ENCODE peak calls at places on chromosomes 16 and 17, in nine cellular contexts. One of them, this sample, is unnamed.

GRCh38 chr17:57534863-57535651 is 210.0 kb downstream of the CCDC182 start:
- DNase-seq in nephron progenitor cell: no peak
- DNase-seq in heart left ventricle: peak; percentile 51
- DNase-seq in stomach: no peak
- DNase-seq in testis: peak; percentile 61
- DNase-seq in ovary: no peak
- DNase-seq in thoracic aorta: no peak
- DNase-seq in GM12878: no peak
- DNase-seq in foreskin fibroblast: no peak
- DNase-seq in this sample: no peak

GRCh38 chr16:57610611-57611010 is 17.8 kb upstream of the ADGRG1 start:
- DNase-seq in nephron progenitor cell: no peak
- DNase-seq in heart left ventricle: no peak
- DNase-seq in stomach: no peak
- DNase-seq in testis: no peak
- DNase-seq in ovary: no peak
- DNase-seq in thoracic aorta: no peak
- DNase-seq in GM12878: no peak
- DNase-seq in foreskin fibroblast: no peak
- DNase-seq in this sample: no peak

GRCh38 chr17:45688820-45689219 is 95.3 kb upstream of the CRHR1 start:
- DNase-seq in nephron progenitor cell: no peak
- DNase-seq in heart left ventricle: no peak
- DNase-seq in stomach: no peak
- DNase-seq in testis: no peak
- DNase-seq in ovary: no peak
- DNase-seq in thoracic aorta: no peak
- DNase-seq in GM12878: no peak
- DNase-seq in foreskin fibroblast: no peak
- DNase-seq in this sample: no peak

GRCh38 chr16:11404608-11405007 is 59.3 kb downstream of the RMI2 start:
- DNase-seq in nephron progenitor cell: no peak
- DNase-seq in heart left ventricle: peak; percentile 8
- DNase-seq in stomach: no peak
- DNase-seq in testis: no peak
- DNase-seq in ovary: no peak
- DNase-seq in thoracic aorta: no peak
- DNase-seq in GM12878: no peak
- DNase-seq in foreskin fibroblast: no peak
- DNase-seq in this sample: no peak

GRCh38 chr16:55701442-55702319 is 45.9 kb downstream of the SLC6A2 start:
- DNase-seq in nephron progenitor cell: peak; percentile 62
- DNase-seq in heart left ventricle: peak; percentile 66
- DNase-seq in stomach: peak; percentile 76
- DNase-seq in testis: peak; percentile 61
- DNase-seq in ovary: peak; percentile 30
- DNase-seq in thoracic aorta: no peak
- DNase-seq in GM12878: no peak
- DNase-seq in foreskin fibroblast: peak; percentile 21
- DNase-seq in this sample: no peak

GRCh38 chr17:18932360-18933055 is 19.5 kb upstream of the SLC5A10 start:
- DNase-seq in nephron progenitor cell: no peak
- DNase-seq in heart left ventricle: no peak
- DNase-seq in stomach: no peak
- DNase-seq in testis: no peak
- DNase-seq in ovary: no peak
- DNase-seq in thoracic aorta: no peak
- DNase-seq in GM12878: no peak
- DNase-seq in foreskin fibroblast: no peak
- DNase-seq in this sample: no peak

GRCh38 chr16:84617068-84617630 is 729 bp downstream of the COTL1 start:
- DNase-seq in nephron progenitor cell: peak; percentile 40
- DNase-seq in heart left ventricle: peak; percentile 39
- DNase-seq in stomach: peak; percentile 45
- DNase-seq in testis: no peak
- DNase-seq in ovary: no peak
- DNase-seq in thoracic aorta: no peak
- DNase-seq in GM12878: no peak
- DNase-seq in foreskin fibroblast: no peak
- DNase-seq in this sample: peak; percentile 31

GRCh38 chr17:5694507-5694906 is 110.2 kb upstream of the NLRP1 start:
- DNase-seq in nephron progenitor cell: no peak
- DNase-seq in heart left ventricle: no peak
- DNase-seq in stomach: no peak
- DNase-seq in testis: no peak
- DNase-seq in ovary: no peak
- DNase-seq in thoracic aorta: no peak
- DNase-seq in GM12878: no peak
- DNase-seq in foreskin fibroblast: no peak
- DNase-seq in this sample: no peak

GRCh38 chr16:65415460-65415859 is 293.6 kb upstream of the CDH11 start:
- DNase-seq in nephron progenitor cell: no peak
- DNase-seq in heart left ventricle: no peak
- DNase-seq in stomach: no peak
- DNase-seq in testis: no peak
- DNase-seq in ovary: no peak
- DNase-seq in thoracic aorta: no peak
- DNase-seq in GM12878: no peak
- DNase-seq in foreskin fibroblast: no peak
- DNase-seq in this sample: no peak

GRCh38 chr17:1931759-1932579 is 93.2 kb downstream of the RTN4RL1 start:
- DNase-seq in nephron progenitor cell: peak; percentile 66
- DNase-seq in heart left ventricle: peak; percentile 68
- DNase-seq in stomach: peak; percentile 77
- DNase-seq in testis: peak; percentile 40
- DNase-seq in ovary: no peak
- DNase-seq in thoracic aorta: no peak
- DNase-seq in GM12878: no peak
- DNase-seq in foreskin fibroblast: no peak
- DNase-seq in this sample: no peak

GRCh38 chr17:19996502-19996901 is 12.7 kb upstream of the SPECC1 start:
- DNase-seq in nephron progenitor cell: peak; percentile 35
- DNase-seq in heart left ventricle: no peak
- DNase-seq in stomach: no peak
- DNase-seq in testis: no peak
- DNase-seq in ovary: no peak
- DNase-seq in thoracic aorta: no peak
- DNase-seq in GM12878: no peak
- DNase-seq in foreskin fibroblast: no peak
- DNase-seq in this sample: no peak

GRCh38 chr16:21684199-21684598 is 20.4 kb downstream of the OTOA start:
- DNase-seq in nephron progenitor cell: no peak
- DNase-seq in heart left ventricle: no peak
- DNase-seq in stomach: no peak
- DNase-seq in testis: peak; percentile 42
- DNase-seq in ovary: no peak
- DNase-seq in thoracic aorta: no peak
- DNase-seq in GM12878: no peak
- DNase-seq in foreskin fibroblast: no peak
- DNase-seq in this sample: peak; percentile 20

GRCh38 chr17:69608808-69609494 is 194.5 kb downstream of the MAP2K6 start:
- DNase-seq in nephron progenitor cell: no peak
- DNase-seq in heart left ventricle: peak; percentile 39
- DNase-seq in stomach: no peak
- DNase-seq in testis: no peak
- DNase-seq in ovary: no peak
- DNase-seq in thoracic aorta: no peak
- DNase-seq in GM12878: no peak
- DNase-seq in foreskin fibroblast: peak; percentile 89
- DNase-seq in this sample: no peak

GRCh38 chr16:48531011-48531962 is 78.7 kb downstream of the N4BP1 start:
- DNase-seq in nephron progenitor cell: peak; percentile 36
- DNase-seq in heart left ventricle: peak; percentile 69
- DNase-seq in stomach: no peak
- DNase-seq in testis: peak; percentile 53
- DNase-seq in ovary: no peak
- DNase-seq in thoracic aorta: no peak
- DNase-seq in GM12878: no peak
- DNase-seq in foreskin fibroblast: peak; percentile 71
- DNase-seq in this sample: no peak

GRCh38 chr17:28842282-28843012 is at the start of gene FAM222B:
- DNase-seq in nephron progenitor cell: peak; percentile 93
- DNase-seq in heart left ventricle: peak; percentile 92
- DNase-seq in stomach: peak; percentile 84
- DNase-seq in testis: peak; percentile 85
- DNase-seq in ovary: peak; percentile 75
- DNase-seq in thoracic aorta: peak; percentile 52
- DNase-seq in GM12878: peak; percentile 51
- DNase-seq in foreskin fibroblast: peak; percentile 78
- DNase-seq in this sample: peak; percentile 82

DNA sequence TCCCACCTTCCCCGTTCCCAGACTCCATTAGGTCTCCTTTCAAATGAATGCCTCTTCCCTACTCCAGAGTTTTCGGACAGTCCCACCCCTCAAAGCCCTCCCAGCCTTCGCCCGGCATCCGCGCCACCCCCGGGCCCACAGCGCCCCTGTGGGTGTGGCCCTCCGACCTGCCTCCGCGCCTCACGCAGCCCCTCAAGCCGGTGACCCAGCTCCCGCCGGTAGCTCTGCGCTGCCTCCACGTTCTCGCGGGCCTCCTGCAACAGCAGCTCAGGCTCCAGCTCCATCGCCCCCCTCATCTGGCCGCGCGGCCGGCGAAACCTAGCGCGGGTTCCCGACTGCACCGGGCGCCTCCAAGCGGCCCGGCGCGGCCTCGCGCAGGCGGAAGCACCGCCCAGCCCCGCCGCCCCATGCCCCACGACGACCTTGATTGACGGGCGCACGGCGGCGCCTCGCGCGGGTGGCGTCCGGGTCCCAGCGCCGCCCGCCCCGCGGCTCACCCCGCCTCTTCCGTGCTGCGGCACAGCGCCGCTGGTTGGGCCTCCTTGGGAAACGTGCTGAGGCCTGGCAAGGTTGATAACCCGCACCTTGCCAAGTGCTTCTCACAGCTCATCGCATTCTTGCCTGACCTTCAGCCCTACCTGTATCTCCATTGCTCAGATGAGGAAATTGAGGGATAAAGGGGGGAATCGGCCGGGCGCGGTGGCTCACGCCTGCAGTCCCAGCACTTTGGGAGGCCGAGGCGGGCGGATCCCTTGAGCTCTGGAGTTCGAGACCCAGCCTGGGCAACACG is at the start of gene CRLF3:
- DNase-seq in nephron progenitor cell: peak; percentile 91
- DNase-seq in heart left ventricle: peak; percentile 95
- DNase-seq in stomach: peak; percentile 91
- DNase-seq in testis: peak; percentile 91
- DNase-seq in ovary: peak; percentile 85
- DNase-seq in thoracic aorta: peak; percentile 50
- DNase-seq in GM12878: peak; percentile 53
- DNase-seq in foreskin fibroblast: peak; percentile 92
- DNase-seq in this sample: peak; percentile 87
- TF ChIP-seq CTCF in nephron progenitor cell: peak; percentile 10
- TF ChIP-seq CTCF in heart left ventricle: peak; percentile 73
- TF ChIP-seq CTCF in stomach: peak; percentile 31
- TF ChIP-seq CTCF in testis: peak; percentile 25
- TF ChIP-seq CTCF in ovary: peak; percentile 19
- TF ChIP-seq CTCF in thoracic aorta: peak; percentile 62
- TF ChIP-seq CTCF in GM12878: peak; percentile 58
- TF ChIP-seq CTCF in foreskin fibroblast: peak; percentile 24
- TF ChIP-seq CTCF in this sample: peak; percentile 59

GRCh38 chr16:17304814-17305169 is 166.0 kb downstream of the XYLT1 start:
- DNase-seq in nephron progenitor cell: no peak
- DNase-seq in heart left ventricle: no peak
- DNase-seq in stomach: no peak
- DNase-seq in testis: no peak
- DNase-seq in ovary: no peak
- DNase-seq in thoracic aorta: no peak
- DNase-seq in GM12878: no peak
- DNase-seq in foreskin fibroblast: peak; percentile 20
- DNase-seq in this sample: no peak
- TF ChIP-seq CTCF in nephron progenitor cell: no peak
- TF ChIP-seq CTCF in heart left ventricle: no peak
- TF ChIP-seq CTCF in stomach: no peak
- TF ChIP-seq CTCF in testis: no peak
- TF ChIP-seq CTCF in ovary: no peak
- TF ChIP-seq CTCF in thoracic aorta: no peak
- TF ChIP-seq CTCF in GM12878: no peak
- TF ChIP-seq CTCF in foreskin fibroblast: no peak
- TF ChIP-seq CTCF in this sample: no peak

DNA sequence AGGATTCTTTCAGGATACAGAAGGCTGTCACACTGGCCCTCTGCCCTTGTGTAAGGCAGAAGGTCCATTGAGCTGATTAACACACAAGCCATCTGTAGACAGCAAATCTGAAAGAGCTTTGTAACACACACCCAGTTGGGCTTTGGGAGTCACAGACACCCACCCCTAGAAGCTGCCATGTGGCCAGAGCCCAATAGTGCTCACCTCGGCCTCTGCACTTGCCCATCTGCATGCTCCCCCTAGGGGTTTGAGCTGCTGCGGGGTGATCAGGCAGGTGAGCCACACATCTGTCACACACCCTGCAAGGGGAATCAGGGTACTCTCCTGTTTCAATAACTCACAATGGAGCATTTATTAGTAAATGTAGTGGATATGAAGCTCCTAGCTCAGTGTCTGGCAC is 138.3 kb downstream of the CHD9NB start:
- DNase-seq in nephron progenitor cell: no peak
- DNase-seq in heart left ventricle: no peak
- DNase-seq in stomach: no peak
- DNase-seq in testis: no peak
- DNase-seq in ovary: no peak
- DNase-seq in thoracic aorta: no peak
- DNase-seq in GM12878: no peak
- DNase-seq in foreskin fibroblast: no peak
- DNase-seq in this sample: no peak
- TF ChIP-seq CTCF in nephron progenitor cell: no peak
- TF ChIP-seq CTCF in heart left ventricle: no peak
- TF ChIP-seq CTCF in stomach: no peak
- TF ChIP-seq CTCF in testis: no peak
- TF ChIP-seq CTCF in ovary: no peak
- TF ChIP-seq CTCF in thoracic aorta: no peak
- TF ChIP-seq CTCF in GM12878: no peak
- TF ChIP-seq CTCF in foreskin fibroblast: no peak
- TF ChIP-seq CTCF in this sample: no peak

GRCh38 chr17:33520404-33521032 is 227.4 kb upstream of the ASIC2 start:
- DNase-seq in nephron progenitor cell: peak; percentile 88
- DNase-seq in heart left ventricle: peak; percentile 39
- DNase-seq in stomach: peak; percentile 41
- DNase-seq in testis: peak; percentile 80
- DNase-seq in ovary: peak; percentile 30
- DNase-seq in thoracic aorta: no peak
- DNase-seq in GM12878: no peak
- DNase-seq in foreskin fibroblast: no peak
- DNase-seq in this sample: no peak

GRCh38 chr17:33523577-33523981 is 230.5 kb upstream of the ASIC2 start:
- DNase-seq in nephron progenitor cell: no peak
- DNase-seq in heart left ventricle: no peak
- DNase-seq in stomach: no peak
- DNase-seq in testis: peak; percentile 17
- DNase-seq in ovary: peak; percentile 18
- DNase-seq in thoracic aorta: no peak
- DNase-seq in GM12878: no peak
- DNase-seq in foreskin fibroblast: peak; percentile 4
- DNase-seq in this sample: no peak

GRCh38 chr17:33521784-33522183 is 228.7 kb upstream of the ASIC2 start:
- DNase-seq in nephron progenitor cell: peak; percentile 46
- DNase-seq in heart left ventricle: no peak
- DNase-seq in stomach: no peak
- DNase-seq in testis: peak; percentile 59
- DNase-seq in ovary: no peak
- DNase-seq in thoracic aorta: no peak
- DNase-seq in GM12878: no peak
- DNase-seq in foreskin fibroblast: no peak
- DNase-seq in this sample: no peak

GRCh38 chr17:33519692-33520091 is 226.6 kb upstream of the ASIC2 start:
- DNase-seq in nephron progenitor cell: no peak
- DNase-seq in heart left ventricle: no peak
- DNase-seq in stomach: no peak
- DNase-seq in testis: no peak
- DNase-seq in ovary: no peak
- DNase-seq in thoracic aorta: no peak
- DNase-seq in GM12878: no peak
- DNase-seq in foreskin fibroblast: no peak
- DNase-seq in this sample: no peak

GRCh38 chr17:33522623-33523022 is 229.5 kb upstream of the ASIC2 start:
- DNase-seq in nephron progenitor cell: no peak
- DNase-seq in heart left ventricle: no peak
- DNase-seq in stomach: no peak
- DNase-seq in testis: no peak
- DNase-seq in ovary: no peak
- DNase-seq in thoracic aorta: no peak
- DNase-seq in GM12878: no peak
- DNase-seq in foreskin fibroblast: no peak
- DNase-seq in this sample: no peak
- TF ChIP-seq CTCF in nephron progenitor cell: peak; percentile 6
- TF ChIP-seq CTCF in heart left ventricle: no peak
- TF ChIP-seq CTCF in stomach: no peak
- TF ChIP-seq CTCF in testis: no peak
- TF ChIP-seq CTCF in ovary: no peak
- TF ChIP-seq CTCF in thoracic aorta: no peak
- TF ChIP-seq CTCF in GM12878: no peak
- TF ChIP-seq CTCF in foreskin fibroblast: no peak
- TF ChIP-seq CTCF in this sample: no peak

This sample was measured in natural killer cell.